ENCODE peak calls at places on chromosomes 6 and 20, in seven cellular contexts. Y is left ventricle myocardium inferior, H is psoas muscle, Z is tibial nerve, L is cardiac fibroblast, B is neural crest cell, W is B cell. P is an unnamed sample.

GRCh38 chr6:150766201-150766997 is 99.1 kb upstream of the MTHFD1L start:
- DNase-seq in Y (peak), B (no peak), W (no peak), L (peak), Z (no peak), H (peak), P (no peak)

GRCh38 chr6:95431637-95432228 is 145.6 kb upstream of the MANEA start:
- DNase-seq in L (peak), B (peak), H (no peak), Z (peak), W (peak), Y (no peak), P (peak)

GRCh38 chr6:38241200-38241599 is 398.5 kb downstream of the BTBD9 start:
- DNase-seq in W (no peak), B (no peak), L (no peak), H (no peak), Y (no peak), Z (no peak), P (no peak)

GRCh38 chr6:30782425-30783014 is 38.2 kb upstream of the IER3 start:
- DNase-seq in L (peak), Y (no peak), H (no peak), B (no peak), Z (no peak), W (no peak), P (no peak)

GRCh38 chr6:30555428-30556005 is 772 bp downstream of the GNL1 start:
- DNase-seq in Z (peak), Y (peak), B (peak), H (peak), L (peak), W (no peak), P (no peak)

GRCh38 chr6:42342011-42342553 is 109.6 kb downstream of the TRERF1 start:
- DNase-seq in H (no peak), L (no peak), Z (no peak), B (no peak), Y (no peak), W (no peak), P (no peak)

GRCh38 chr6:148492654-148493290 is 150.1 kb downstream of the SASH1 start:
- DNase-seq in W (no peak), L (peak), Y (no peak), Z (no peak), H (no peak), B (no peak), P (no peak)

GRCh38 chr6:129104131-129104530 is 221.2 kb downstream of the LAMA2 start:
- DNase-seq in L (peak), W (no peak), B (no peak), Z (no peak), H (no peak), Y (no peak), P (no peak)

GRCh38 chr6:8061736-8062135 is 2.5 kb downstream of the BLOC1S5 start:
- DNase-seq in L (no peak), Y (no peak), H (no peak), B (no peak), Z (no peak), W (no peak), P (no peak)

GRCh38 chr6:161583561-161583960 is 309.7 kb upstream of the AGPAT4 start:
- DNase-seq in H (no peak), W (no peak), Y (no peak), Z (no peak), B (no peak), L (no peak), P (no peak)

GRCh38 chr6:151716446-151717047 is 90.9 kb upstream of the ESR1 start:
- DNase-seq in Z (no peak), H (no peak), B (no peak), L (no peak), W (no peak), Y (no peak), P (no peak)

GRCh38 chr6:66556936-66557335 is 849.9 kb upstream of the EYS start:
- DNase-seq in L (no peak), W (no peak), Y (no peak), H (no peak), Z (no peak), B (no peak), P (no peak)

GRCh38 chr20:2746636-2747265 is 53.7 kb downstream of the CPXM1 start:
- DNase-seq in H (no peak), Y (no peak), Z (no peak), B (no peak), L (no peak), W (no peak), P (no peak)

GRCh38 chr6:37525460-37526357 is 26.0 kb upstream of the CCDC167 start:
- DNase-seq in B (no peak), Z (no peak), W (no peak), Y (no peak), L (no peak), H (no peak), P (peak)

GRCh38 chr20:53657289-53657678 is 63.6 kb upstream of the ZNF217 start:
- DNase-seq in W (no peak), Y (no peak), B (no peak), H (no peak), L (no peak), Z (no peak), P (no peak)

GRCh38 chr6:104684911-104685415 is 174.8 kb downstream of the HACE1 start:
- DNase-seq in Z (no peak), Y (no peak), H (no peak), W (no peak), L (no peak), B (no peak), P (no peak)

GRCh38 chr6:104527761-104528415 is 331.8 kb downstream of the HACE1 start:
- DNase-seq in B (peak), Y (no peak), Z (no peak), W (no peak), H (no peak), L (peak), P (no peak)

GRCh38 chr6:42783177-42783875 is 1.5 kb downstream of the BICRAL start:
- DNase-seq in B (peak), H (peak), L (peak), Z (peak), Y (peak), W (peak), P (peak)

DNA sequence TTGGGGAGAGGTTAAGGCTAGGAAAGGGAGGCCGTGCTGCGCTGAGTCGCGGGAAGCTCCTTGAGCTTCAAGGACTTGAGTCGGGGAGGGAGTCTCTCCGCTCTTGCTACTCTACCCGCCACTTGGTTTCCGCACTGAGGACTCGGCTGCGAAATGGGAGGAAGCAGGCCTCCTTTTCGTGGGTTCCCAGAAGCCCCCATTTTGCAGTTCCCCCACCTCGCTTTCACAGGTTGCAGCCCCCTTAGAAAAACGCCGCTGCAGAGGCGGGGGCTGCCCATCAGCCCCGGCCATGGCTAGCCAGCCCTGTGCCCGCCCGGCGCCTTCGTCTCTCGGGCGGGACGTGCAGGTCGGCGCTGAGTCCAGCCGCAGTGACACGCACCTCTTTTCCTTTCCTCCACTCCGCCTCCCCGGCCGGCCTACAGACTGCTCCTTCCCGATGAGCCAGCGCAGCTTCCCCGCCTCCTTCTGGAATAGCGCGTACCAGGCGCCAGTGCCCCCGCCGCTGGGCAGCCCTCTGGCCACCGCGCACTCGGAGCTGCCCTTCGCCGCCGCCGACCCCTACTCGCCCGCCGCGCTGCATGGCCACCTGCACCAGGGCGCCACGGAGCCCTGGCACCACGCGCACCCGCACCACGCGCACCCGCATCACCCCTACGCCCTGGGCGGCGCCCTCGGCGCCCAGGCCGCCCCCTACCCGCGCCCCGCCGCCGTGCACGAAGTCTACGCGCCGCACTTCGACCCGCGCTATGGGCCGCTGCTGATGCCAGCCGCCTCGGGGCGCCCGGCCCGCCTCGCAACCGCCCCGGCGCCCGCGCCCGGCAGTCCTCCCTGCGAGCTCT is 5.0 kb downstream of the VGLL2 start:
- DNase-seq in L (no peak), B (no peak), W (no peak), Y (no peak), H (no peak), Z (no peak), P (no peak)
- TF ChIP-seq CTCF in L (no peak), B (no peak), W (no peak), Y (no peak), H (no peak), Z (no peak), P (no peak)

DNA sequence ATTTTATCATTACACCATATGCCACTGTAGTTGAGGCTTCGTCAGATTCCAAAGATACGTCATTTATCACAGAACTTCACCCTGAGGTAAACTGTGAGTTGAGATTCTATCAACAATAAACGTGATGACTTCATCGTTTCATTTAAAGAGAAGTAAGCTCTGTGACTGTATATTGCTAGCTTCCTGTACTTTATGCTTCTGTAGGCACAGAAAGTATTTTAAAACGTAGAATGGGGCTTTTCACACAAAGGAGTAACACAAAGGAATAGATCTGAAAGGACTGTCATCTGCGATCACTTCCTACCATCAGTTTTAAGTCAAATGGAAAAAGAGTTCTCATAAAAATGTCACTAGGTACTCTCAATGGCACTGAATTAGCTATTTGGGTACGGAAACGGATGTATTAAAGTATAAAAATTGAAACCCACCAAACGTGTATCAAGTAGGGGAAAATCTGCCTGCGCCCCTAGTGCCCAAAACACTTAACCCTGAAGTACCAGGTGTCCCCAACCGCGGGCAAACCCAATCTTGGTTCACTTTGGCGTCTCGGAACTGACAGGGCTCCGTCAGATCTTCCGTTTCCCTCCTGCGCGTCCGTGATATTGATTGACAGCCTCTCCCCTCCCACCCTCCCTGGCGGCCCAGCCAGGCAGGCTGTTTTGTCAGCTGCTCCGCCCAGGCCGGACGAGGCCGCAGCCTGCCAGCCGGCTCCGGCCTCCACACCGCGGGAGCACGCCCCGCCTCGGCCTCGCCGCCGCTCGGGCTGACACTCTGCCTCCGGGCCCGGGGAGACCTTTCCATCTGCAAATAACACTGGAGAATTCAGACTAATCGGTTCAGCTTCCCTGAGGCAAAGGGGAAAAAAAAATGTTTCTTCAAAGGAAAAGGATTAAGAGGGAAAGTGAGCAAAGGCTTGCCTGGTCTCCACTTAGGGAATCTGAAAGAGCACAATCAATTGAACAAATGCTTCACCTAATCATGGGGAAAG is 234.7 kb upstream of the MCHR2 start:
- DNase-seq in Z (peak), W (peak), H (peak), L (peak), Y (peak), B (peak), P (peak)
- TF ChIP-seq CTCF in Z (no peak), W (peak), H (peak), L (peak), Y (peak), B (peak), P (no peak)

GRCh38 chr6:106754215-106754614 is 124.8 kb downstream of the QRSL1 start:
- DNase-seq in Z (no peak), Y (no peak), W (no peak), H (no peak), L (no peak), B (no peak), P (no peak)

GRCh38 chr6:106749611-106750010 is 120.2 kb downstream of the QRSL1 start:
- DNase-seq in W (no peak), H (no peak), Y (no peak), Z (no peak), B (no peak), L (no peak), P (no peak)

GRCh38 chr6:106750146-106750900 is 120.9 kb downstream of the QRSL1 start:
- DNase-seq in B (no peak), H (no peak), Z (no peak), Y (no peak), W (no peak), L (no peak), P (no peak)

GRCh38 chr6:106752641-106753040 is 123.3 kb downstream of the QRSL1 start:
- DNase-seq in W (no peak), L (no peak), H (no peak), Z (no peak), Y (no peak), B (no peak), P (no peak)

DNA sequence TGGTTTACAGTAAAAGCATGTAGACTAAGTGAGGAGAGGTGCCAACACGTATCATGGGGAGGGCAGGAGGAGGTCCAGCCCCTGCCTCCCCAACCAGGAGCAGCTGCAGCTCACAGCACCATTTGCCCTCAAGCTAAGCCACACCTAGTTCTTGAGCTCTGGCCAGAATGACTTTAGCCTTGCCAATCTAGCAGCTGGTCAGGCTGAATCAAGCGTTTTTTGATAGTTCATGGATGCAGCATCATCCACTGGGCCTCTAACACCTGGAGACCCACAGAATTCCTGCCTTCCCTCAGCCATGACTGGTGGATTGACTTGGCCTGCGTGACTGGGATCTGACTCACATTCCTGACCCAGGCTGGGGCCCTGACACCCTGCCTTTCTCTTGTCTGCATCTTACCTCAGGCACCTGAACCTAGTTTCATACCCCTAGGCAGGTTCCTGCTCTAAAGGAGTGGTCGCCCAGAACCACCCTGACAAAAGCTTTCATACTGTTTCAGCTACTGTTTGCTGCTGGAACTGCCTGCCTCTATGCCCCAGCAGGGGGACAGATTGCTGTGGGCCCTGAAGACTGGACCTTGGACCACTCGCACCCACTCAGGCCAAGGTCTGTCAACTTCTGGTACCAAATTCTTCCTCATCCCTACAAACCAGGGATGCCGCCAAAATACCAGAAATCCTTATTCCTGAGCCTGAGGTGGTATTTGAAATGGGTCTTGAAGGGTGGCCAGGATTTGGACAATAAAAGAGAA is 122.3 kb downstream of the QRSL1 start:
- DNase-seq in Z (no peak), B (no peak), W (no peak), L (no peak), H (no peak), Y (no peak), P (no peak)
- TF ChIP-seq CTCF in Z (no peak), B (no peak), W (no peak), L (no peak), H (no peak), Y (no peak), P (no peak)

DNA sequence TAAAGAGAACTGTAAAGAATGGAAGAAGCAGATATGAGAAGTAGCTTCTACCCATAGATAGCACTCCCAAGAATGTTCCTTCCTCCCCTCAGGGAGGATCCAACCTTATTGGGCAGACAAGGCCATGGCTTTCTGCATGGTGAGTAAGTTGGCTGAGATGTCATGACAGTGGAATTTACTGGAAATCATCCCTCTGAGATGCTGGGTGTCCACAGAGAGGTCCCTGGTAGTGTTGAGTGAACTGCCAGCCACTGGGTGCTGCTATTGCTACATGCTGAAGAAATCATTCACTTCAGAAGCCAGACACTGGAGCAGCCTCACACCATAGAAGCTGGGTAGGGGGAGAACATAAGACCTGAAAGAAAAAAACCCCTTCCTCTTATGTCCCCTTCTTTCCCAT is 46.4 kb upstream of the FERMT1 start:
- DNase-seq in L (peak), B (no peak), Y (no peak), H (no peak), Z (no peak), W (no peak), P (no peak)
- TF ChIP-seq CTCF in L (peak), B (no peak), Y (no peak), H (no peak), Z (no peak), W (no peak), P (peak)